ENCODE peak calls at places on chromosomes 11 and 22, in four cellular contexts. W is cerebellum, J is IMR-90, L is HFFc6. V is an unnamed sample.
A peak's percentile ranks its signal among the peaks of the same experiment; 100 is the strongest.

GRCh38 chr11:132586801-132587200 is 945.5 kb downstream of the OPCML start:
- DNase-seq in J (peak; percentile 50), W (peak; percentile 87), L (peak; percentile 62), V (no peak)

GRCh38 chr11:12599408-12600143 is 74.6 kb upstream of the TEAD1 start:
- DNase-seq in L (no peak), J (no peak), W (peak; percentile 30), V (peak; percentile 86)

GRCh38 chr11:7057641-7058040 is 31.2 kb upstream of the RBMXL2 start:
- DNase-seq in W (no peak), J (no peak), L (no peak), V (no peak)

GRCh38 chr11:65210361-65210731 is 28.6 kb downstream of the CAPN1 start:
- DNase-seq in J (no peak), W (no peak), L (no peak), V (peak; percentile 50)

GRCh38 chr11:95556342-95557151 is 233.0 kb downstream of the FAM76B start:
- DNase-seq in L (no peak), W (peak; percentile 2), J (peak; percentile 49), V (no peak)

GRCh38 chr11:60765355-60765754 is 8.7 kb downstream of the MS4A15 start:
- DNase-seq in L (no peak), J (no peak), W (no peak), V (no peak)

GRCh38 chr11:30583505-30584280 is 2.5 kb downstream of the MPPED2 start:
- DNase-seq in L (no peak), W (peak; percentile 5), J (no peak), V (no peak)

GRCh38 chr11:13184295-13184794 is 93.2 kb upstream of the BMAL1 start:
- DNase-seq in L (no peak), W (no peak), J (no peak), V (no peak)

GRCh38 chr11:706439-706956 is 467 bp downstream of the EPS8L2 start:
- DNase-seq in W (no peak), J (peak; percentile 36), L (peak; percentile 33), V (no peak)

GRCh38 chr11:130774703-130775102 is 141.6 kb downstream of the SNX19 start:
- DNase-seq in J (no peak), W (no peak), L (no peak), V (no peak)

GRCh38 chr11:112558691-112559090 is 298.0 kb upstream of the PLET1 start:
- DNase-seq in W (no peak), J (peak; percentile 43), L (peak; percentile 16), V (no peak)

GRCh38 chr11:39777035-39777434 is 1682.4 kb downstream of the LRRC4C start:
- DNase-seq in W (no peak), L (no peak), J (no peak), V (no peak)

GRCh38 chr11:130431337-130431773 is 2.9 kb upstream of the ADAMTS8 start:
- DNase-seq in W (peak; percentile 50), J (peak; percentile 76), L (peak; percentile 40), V (no peak)

GRCh38 chr11:96331556-96332168 is 11.3 kb downstream of the MAML2 start:
- DNase-seq in L (no peak), J (no peak), W (no peak), V (no peak)

GRCh38 chr11:19519912-19520641 is 192.6 kb upstream of the NAV2 start:
- DNase-seq in W (no peak), J (no peak), L (no peak), V (no peak)

GRCh38 chr11:91686700-91687099 is 537.9 kb upstream of the FAT3 start:
- DNase-seq in L (no peak), J (no peak), W (no peak), V (no peak)

GRCh38 chr22:46042786-46043185 is 65.8 kb upstream of the WNT7B start:
- DNase-seq in W (no peak), L (no peak), J (peak; percentile 32), V (no peak)

GRCh38 chr11:105740164-105740903 is 130.5 kb downstream of the GRIA4 start:
- DNase-seq in L (no peak), J (no peak), W (no peak), V (no peak)